ENCODE peak calls at places on chromosomes 2 and 18, in six cellular contexts. Y is gastrocnemius medialis, Q is IMR-90, F is adrenal gland, K is transverse colon, P is A549. H is an unnamed sample.

GRCh38 chr18:59620381-59620780 is 76.8 kb downstream of the CCBE1 start:
- DNase-seq in K (no peak), F (no peak), Q (no peak), Y (no peak), P (no peak), H (no peak)

GRCh38 chr2:76953733-76954347 is 568.3 kb downstream of the LRRTM4 start:
- DNase-seq in F (peak), K (peak), Y (no peak), P (peak), Q (peak), H (peak)

GRCh38 chr2:165203689-165204559 is at the start of gene SCN3A:
- DNase-seq in Y (no peak), P (peak), F (peak), Q (peak), K (peak), H (no peak)

GRCh38 chr2:41598161-41598894 is 449.5 kb upstream of the PKDCC start:
- DNase-seq in Q (no peak), Y (no peak), K (no peak), F (peak), P (no peak), H (no peak)

GRCh38 chr2:46519265-46519664 is 39.9 kb downstream of the TMEM247 start:
- DNase-seq in P (no peak), K (no peak), Y (no peak), Q (no peak), F (no peak), H (no peak)

GRCh38 chr2:233312874-233313273 is 5.3 kb downstream of the SAG start:
- DNase-seq in F (no peak), Q (no peak), P (no peak), Y (no peak), K (no peak), H (no peak)

GRCh38 chr18:75496151-75496550 is 68.6 kb upstream of the SMIM21 start:
- DNase-seq in P (no peak), F (no peak), K (no peak), Y (no peak), Q (no peak), H (no peak)

GRCh38 chr2:102191501-102191900 is 4.7 kb downstream of the IL1RL2 start:
- DNase-seq in P (no peak), Q (no peak), K (no peak), Y (no peak), F (no peak), H (no peak)

GRCh38 chr2:232365621-232366321 is 12.8 kb upstream of the ALPP start:
- DNase-seq in F (no peak), K (no peak), P (peak), Q (peak), Y (no peak), H (no peak)

GRCh38 chr2:114038710-114039109 is 148.8 kb downstream of the ACTR3 start:
- DNase-seq in Q (no peak), F (no peak), Y (no peak), P (no peak), K (no peak), H (no peak)

GRCh38 chr2:9484533-9484932 is 10.2 kb downstream of the IAH1 start:
- DNase-seq in Q (peak), K (no peak), F (no peak), Y (no peak), P (no peak), H (no peak)

GRCh38 chr2:86029873-86030272 is 75.8 kb downstream of the POLR1A start:
- DNase-seq in Y (peak), F (no peak), K (no peak), Q (no peak), P (no peak), H (no peak)

GRCh38 chr18:34399892-34400291 is 175.2 kb upstream of the NOL4 start:
- DNase-seq in K (no peak), Y (no peak), Q (no peak), P (no peak), F (no peak), H (no peak)

GRCh38 chr2:152581360-152581759 is 135.9 kb downstream of the PRPF40A start:
- DNase-seq in K (no peak), F (no peak), P (no peak), Q (no peak), Y (no peak), H (peak)

GRCh38 chr2:160703648-160704585 is 210.3 kb upstream of the RBMS1 start:
- DNase-seq in Q (no peak), K (peak), F (no peak), P (no peak), Y (no peak), H (no peak)

GRCh38 chr2:78132391-78133370 is 610.5 kb upstream of the LRRTM4 start:
- DNase-seq in K (no peak), F (no peak), P (no peak), Q (no peak), Y (no peak), H (no peak)

GRCh38 chr2:143730155-143730949 is 601.1 kb downstream of the ARHGAP15 start:
- DNase-seq in Y (no peak), P (peak), F (no peak), K (no peak), Q (peak), H (no peak)

GRCh38 chr2:45821558-45822271 is 170.2 kb downstream of the PRKCE start:
- DNase-seq in K (peak), P (peak), F (peak), Y (peak), Q (peak), H (peak)

GRCh38 chr18:61948196-61948800 is 55.5 kb upstream of the RNF152 start:
- DNase-seq in K (no peak), Y (no peak), P (no peak), F (no peak), Q (peak), H (no peak)

GRCh38 chr2:36441065-36441625 is 85.6 kb downstream of the CRIM1 start:
- DNase-seq in Q (no peak), F (no peak), Y (peak), K (no peak), P (no peak), H (no peak)

GRCh38 chr2:29232041-29232440 is 116.8 kb downstream of the CLIP4 start:
- DNase-seq in F (no peak), K (no peak), P (no peak), Y (no peak), Q (no peak), H (no peak)

GRCh38 chr18:69400253-69400975 is at the start of gene DOK6:
- DNase-seq in Y (no peak), K (no peak), P (peak), Q (peak), F (peak), H (no peak)

GRCh38 chr2:190267302-190267701 is 52.3 kb downstream of the HIBCH start:
- DNase-seq in P (peak), F (peak), K (no peak), Q (peak), Y (no peak), H (no peak)

GRCh38 chr18:36620801-36621200 is 208.0 kb downstream of the TPGS2 start:
- DNase-seq in P (no peak), Y (no peak), Q (no peak), F (no peak), K (no peak), H (no peak)
- TF ChIP-seq CTCF in P (no peak), Y (no peak), Q (no peak), F (peak), K (no peak), H (no peak)

GRCh38 chr18:7105943-7106342 is 11.7 kb downstream of the LAMA1 start:
- DNase-seq in P (no peak), Q (peak), F (no peak), Y (no peak), K (no peak), H (no peak)

GRCh38 chr18:7104649-7105048 is 12.9 kb downstream of the LAMA1 start:
- DNase-seq in F (no peak), K (no peak), P (no peak), Q (no peak), Y (no peak), H (peak)

GRCh38 chr18:7096838-7097237 is 20.8 kb downstream of the LAMA1 start:
- DNase-seq in K (no peak), P (no peak), F (no peak), Q (no peak), Y (no peak), H (no peak)

GRCh38 chr18:7105268-7105667 is 12.3 kb downstream of the LAMA1 start:
- DNase-seq in P (no peak), K (no peak), F (no peak), Y (no peak), Q (no peak), H (no peak)

GRCh38 chr18:7102131-7102530 is 15.5 kb downstream of the LAMA1 start:
- DNase-seq in K (no peak), F (no peak), Y (no peak), Q (no peak), P (no peak), H (no peak)
- H3K27ac ChIP-seq in K (no peak), F (no peak), Y (no peak), Q (no peak), P (no peak), H (no peak)

DNA sequence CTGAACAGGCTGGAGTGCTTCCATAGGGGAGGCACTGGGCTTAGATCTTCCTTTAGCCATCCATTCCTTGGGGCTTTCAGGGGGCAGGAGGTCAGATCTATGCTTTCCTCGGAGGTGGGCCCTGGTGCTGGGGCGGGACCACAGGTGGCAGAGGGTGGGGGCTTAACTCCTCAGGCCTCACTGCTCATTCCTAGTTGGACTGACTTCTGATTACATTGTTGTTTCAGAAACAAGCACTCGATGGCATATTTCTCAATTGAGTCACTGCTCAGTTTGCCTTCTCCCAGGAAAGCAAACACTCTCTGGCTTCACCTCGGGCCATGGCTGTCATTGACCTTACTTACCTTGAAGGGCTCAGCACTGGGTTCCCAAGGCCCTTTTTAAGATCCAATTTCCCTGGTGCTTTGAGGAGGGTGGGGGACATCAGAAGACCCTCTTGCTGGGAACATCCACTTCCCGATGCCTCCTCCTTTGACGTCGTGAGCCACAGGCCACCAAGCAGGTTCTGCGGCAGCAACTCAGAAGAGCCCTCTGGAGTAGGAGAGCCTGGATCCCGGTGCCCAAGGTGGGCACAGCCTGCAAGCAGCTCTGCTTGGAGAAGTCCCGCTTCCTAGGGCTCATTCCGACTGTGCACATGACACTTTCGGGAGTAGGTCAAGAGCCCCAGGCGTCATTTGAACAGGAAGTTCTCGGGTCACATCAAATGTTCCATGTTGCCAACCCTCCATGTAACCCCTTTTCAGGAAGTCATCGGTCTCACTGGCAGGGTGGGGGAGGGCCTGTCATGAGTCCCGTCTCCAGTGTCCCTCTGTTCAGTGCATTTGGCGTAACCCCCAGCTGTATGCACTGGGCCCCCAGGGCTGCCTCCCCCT is 40.6 kb downstream of the SDC1 start:
- DNase-seq in F (no peak), K (no peak), Q (peak), Y (no peak), P (peak), H (no peak)
- TF ChIP-seq POLR2A in F (no peak), K (no peak), Q (no peak), Y (no peak), P (no peak), H (no peak)

GRCh38 chr2:109299466-109299865 is 170.5 kb downstream of the SH3RF3 start:
- DNase-seq in K (no peak), Q (no peak), F (no peak), P (no peak), Y (no peak), H (no peak)

GRCh38 chr2:109298851-109299250 is 169.8 kb downstream of the SH3RF3 start:
- DNase-seq in K (no peak), F (no peak), P (no peak), Q (no peak), Y (no peak), H (no peak)

GRCh38 chr2:109295070-109295780 is 166.2 kb downstream of the SH3RF3 start:
- DNase-seq in P (no peak), F (no peak), K (no peak), Y (no peak), Q (no peak), H (no peak)

GRCh38 chr2:109295781-109296117 is 166.7 kb downstream of the SH3RF3 start:
- DNase-seq in F (no peak), K (no peak), P (no peak), Y (no peak), Q (no peak), H (no peak)

GRCh38 chr2:109297566-109298205 is 168.7 kb downstream of the SH3RF3 start:
- DNase-seq in K (no peak), Y (no peak), P (no peak), F (no peak), Q (no peak), H (no peak)
- TF ChIP-seq CTCF in K (no peak), Y (no peak), P (no peak), F (no peak), Q (no peak), H (no peak)